ENCODE peak calls at places on chromosomes 7 and 10, in ten cellular contexts. K is AG04450, M is lower lobe of right lung, L is mesenchymal stem cell, E is GM23338, W is stomach, G is SJSA1, Q is PC-9, F is right cardiac atrium, R is ovary. X is an unnamed sample.

GRCh38 chr7:37921340-37921805 is 933 bp downstream of the EPDR1 start:
- DNase-seq in K (no peak), L (peak), M (peak), W (no peak), R (peak), E (peak), G (no peak), Q (no peak), F (peak), X (no peak)

GRCh38 chr7:130959743-130960207 is 225.8 kb upstream of the KLF14 start:
- DNase-seq in G (peak), K (no peak), W (no peak), Q (no peak), L (peak), M (no peak), F (no peak), R (no peak), E (peak), X (peak)

GRCh38 chr7:138125598-138126111 is 49.4 kb downstream of the AKR1D1 start:
- DNase-seq in M (no peak), L (peak), G (peak), R (no peak), K (no peak), W (no peak), F (no peak), E (no peak), Q (peak), X (peak)

GRCh38 chr7:148650232-148650858 is 48.4 kb upstream of the CUL1 start:
- DNase-seq in K (peak), G (peak), R (no peak), L (peak), M (no peak), Q (peak), W (no peak), E (no peak), F (no peak), X (peak)

GRCh38 chr10:48466611-48467240 is 138.1 kb downstream of the ARHGAP22 start:
- DNase-seq in W (peak), K (no peak), R (no peak), Q (no peak), L (no peak), M (no peak), F (no peak), E (peak), G (no peak), X (peak)

GRCh38 chr10:22978287-22978686 is 50.4 kb downstream of the ARMC3 start:
- DNase-seq in Q (no peak), K (no peak), R (no peak), F (no peak), L (peak), M (no peak), G (no peak), W (no peak), E (no peak), X (no peak)

GRCh38 chr10:75029874-75030273 is 81.6 kb upstream of the SAMD8 start:
- DNase-seq in E (no peak), Q (no peak), R (peak), M (no peak), F (peak), G (no peak), L (peak), K (peak), W (no peak), X (no peak)

GRCh38 chr10:28432210-28432676 is 100.7 kb upstream of the WAC start:
- DNase-seq in L (peak), Q (peak), W (peak), E (peak), R (peak), M (peak), K (peak), F (peak), G (peak), X (peak)

GRCh38 chr10:119538632-119539358 is 3.7 kb downstream of the RGS10 start:
- DNase-seq in M (no peak), W (no peak), R (no peak), G (no peak), Q (no peak), K (no peak), E (no peak), L (no peak), F (no peak), X (no peak)

GRCh38 chr7:90629306-90629918 is 33.3 kb downstream of the CDK14 start:
- DNase-seq in L (peak), M (no peak), G (peak), W (no peak), Q (no peak), F (no peak), E (peak), R (no peak), K (peak), X (peak)

GRCh38 chr7:85079434-85079833 is 107.4 kb downstream of the SEMA3D start:
- DNase-seq in K (no peak), E (no peak), F (no peak), L (no peak), Q (no peak), M (no peak), G (no peak), W (no peak), R (no peak), X (no peak)

GRCh38 chr10:42850931-42851330 is 68.3 kb downstream of the BMS1 start:
- DNase-seq in W (no peak), E (no peak), G (no peak), M (no peak), Q (peak), L (no peak), K (no peak), R (no peak), F (no peak), X (peak)

GRCh38 chr10:130560573-130560972 is 424.4 kb downstream of the GLRX3 start:
- DNase-seq in G (no peak), W (no peak), R (no peak), L (no peak), K (no peak), E (no peak), M (no peak), F (no peak), Q (no peak), X (no peak)
- H3K27ac ChIP-seq in G (no peak), W (no peak), R (no peak), L (no peak), K (no peak), E (no peak), M (no peak), F (no peak), Q (no peak), X (no peak)

DNA sequence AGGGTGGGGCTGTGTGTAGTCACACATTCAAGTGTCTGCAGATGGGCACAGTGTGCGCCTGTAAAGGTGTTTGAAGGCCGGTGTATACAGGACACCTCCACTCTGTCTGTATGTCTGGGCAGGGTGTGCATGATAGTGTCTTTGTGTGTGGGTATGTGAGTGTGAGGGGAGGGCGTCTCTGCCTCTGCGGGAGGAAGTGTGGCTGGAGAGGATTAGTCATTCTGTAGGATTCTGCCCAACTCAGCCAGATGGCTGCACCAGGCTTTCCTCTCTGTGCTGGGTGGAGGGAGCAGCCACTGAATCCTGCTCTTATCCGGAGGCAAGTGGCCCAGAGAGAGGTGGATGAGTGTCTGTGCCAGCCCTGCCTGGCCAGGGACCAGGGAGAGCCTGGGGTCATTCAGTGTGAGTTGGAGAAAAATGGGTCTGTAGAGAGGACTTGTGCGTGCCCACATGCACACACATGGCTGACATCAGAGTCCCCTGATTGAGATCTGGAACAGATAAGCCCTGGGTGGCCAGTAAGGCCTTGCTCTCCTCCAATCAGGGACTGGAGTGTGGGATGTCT is 1.7 kb downstream of the SFXN3 start:
- DNase-seq in G (peak), M (no peak), W (peak), E (no peak), F (peak), L (peak), K (peak), Q (peak), R (peak), X (peak)
- H3K27ac ChIP-seq in G (peak), M (peak), W (peak), E (no peak), F (peak), L (peak), K (peak), Q (peak), R (peak), X (peak)

DNA sequence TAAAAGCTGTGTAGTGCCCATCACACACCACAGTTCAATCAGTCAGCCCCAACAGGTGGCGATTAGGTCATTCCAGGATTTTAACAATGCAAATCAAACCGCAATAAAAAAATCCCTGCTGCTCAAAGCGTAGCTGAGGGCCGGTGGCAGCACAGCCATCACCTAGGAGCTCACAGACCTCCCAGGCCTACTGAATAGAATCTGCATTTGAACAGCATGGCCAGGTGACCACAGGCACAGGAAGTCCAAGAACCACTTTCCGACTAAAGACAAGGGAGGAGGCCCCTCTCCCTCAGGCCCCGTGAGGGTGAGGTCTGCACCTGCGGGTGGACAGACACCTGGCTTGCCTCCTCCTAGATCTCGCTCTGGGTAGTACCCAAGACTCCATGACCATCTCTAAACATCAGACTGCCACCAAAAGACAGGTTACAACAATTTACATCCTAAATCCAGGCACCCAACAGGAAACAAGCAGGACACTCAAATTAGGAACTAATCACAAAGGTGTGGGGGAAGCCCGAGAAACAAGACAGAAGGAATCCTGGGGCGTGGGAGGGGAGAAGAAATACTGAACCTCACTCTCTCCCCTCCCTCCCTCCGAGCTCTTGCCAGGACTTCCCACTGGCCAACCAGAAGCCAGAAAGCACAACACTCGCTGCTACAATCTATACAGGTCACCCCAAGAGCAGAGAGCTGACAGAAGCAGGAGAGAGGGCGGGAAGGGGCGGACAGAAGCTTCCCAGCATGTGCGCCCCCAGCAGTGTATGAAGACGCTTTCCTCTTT is 19.2 kb downstream of the GNA12 start:
- DNase-seq in L (no peak), Q (no peak), E (peak), G (no peak), W (no peak), F (no peak), M (no peak), K (no peak), R (no peak), X (no peak)
- H3K27ac ChIP-seq in L (no peak), Q (no peak), E (peak), G (peak), W (peak), F (peak), M (peak), K (peak), R (peak), X (peak)

DNA sequence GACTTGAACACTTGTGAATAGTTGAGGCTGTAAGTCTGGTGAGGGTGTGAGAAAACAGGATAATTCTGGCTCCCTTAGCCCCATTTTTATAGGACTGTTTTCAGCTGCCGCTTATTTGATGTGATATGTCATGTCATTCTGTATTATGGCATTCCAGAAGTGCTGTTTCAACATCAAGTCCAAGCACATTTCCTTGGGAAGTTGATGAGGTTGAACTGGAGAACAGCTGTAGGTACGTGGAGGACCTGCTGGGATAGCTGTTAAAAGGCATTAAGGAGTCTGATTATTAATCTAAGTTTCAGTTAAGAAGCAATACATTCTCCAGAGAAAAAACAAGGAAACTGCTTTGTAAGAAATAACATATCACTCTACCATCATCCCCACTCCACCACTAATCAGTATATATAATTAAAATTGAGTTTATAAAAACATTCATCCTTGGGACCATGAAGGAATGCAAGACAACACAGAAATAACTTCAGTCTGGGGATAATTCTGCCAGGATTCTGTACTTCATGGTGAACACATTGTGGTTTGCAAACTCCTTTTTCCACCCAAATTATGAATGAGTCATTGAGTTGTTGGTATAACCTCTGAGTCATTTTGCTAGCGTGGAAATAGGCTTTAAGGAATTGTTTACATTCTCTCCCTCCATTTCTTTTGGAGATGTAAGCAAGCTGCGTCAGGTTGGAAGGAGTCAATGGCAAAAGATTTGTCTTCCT is 39.9 kb upstream of the TMEM229A start:
- DNase-seq in G (peak), R (no peak), L (peak), W (no peak), K (peak), M (no peak), F (no peak), Q (peak), E (no peak), X (peak)
- H3K27ac ChIP-seq in G (no peak), R (no peak), L (peak), W (no peak), K (no peak), M (no peak), F (no peak), Q (no peak), E (no peak), X (no peak)

GRCh38 chr7:128408709-128409434 is 910 bp downstream of the IMPDH1 start:
- DNase-seq in Q (no peak), G (no peak), W (no peak), M (no peak), R (peak), F (no peak), L (peak), K (no peak), E (peak), X (peak)
- H3K27ac ChIP-seq in Q (no peak), G (no peak), W (peak), M (peak), R (peak), F (peak), L (no peak), K (peak), E (no peak), X (peak)

GRCh38 chr10:62084434-62084833 is 182.9 kb downstream of the ARID5B start:
- DNase-seq in F (no peak), R (no peak), M (no peak), L (no peak), E (no peak), G (no peak), K (no peak), Q (peak), W (no peak), X (no peak)
- H3K27ac ChIP-seq in F (peak), R (peak), M (peak), L (peak), E (no peak), G (no peak), K (peak), Q (no peak), W (no peak), X (no peak)

DNA sequence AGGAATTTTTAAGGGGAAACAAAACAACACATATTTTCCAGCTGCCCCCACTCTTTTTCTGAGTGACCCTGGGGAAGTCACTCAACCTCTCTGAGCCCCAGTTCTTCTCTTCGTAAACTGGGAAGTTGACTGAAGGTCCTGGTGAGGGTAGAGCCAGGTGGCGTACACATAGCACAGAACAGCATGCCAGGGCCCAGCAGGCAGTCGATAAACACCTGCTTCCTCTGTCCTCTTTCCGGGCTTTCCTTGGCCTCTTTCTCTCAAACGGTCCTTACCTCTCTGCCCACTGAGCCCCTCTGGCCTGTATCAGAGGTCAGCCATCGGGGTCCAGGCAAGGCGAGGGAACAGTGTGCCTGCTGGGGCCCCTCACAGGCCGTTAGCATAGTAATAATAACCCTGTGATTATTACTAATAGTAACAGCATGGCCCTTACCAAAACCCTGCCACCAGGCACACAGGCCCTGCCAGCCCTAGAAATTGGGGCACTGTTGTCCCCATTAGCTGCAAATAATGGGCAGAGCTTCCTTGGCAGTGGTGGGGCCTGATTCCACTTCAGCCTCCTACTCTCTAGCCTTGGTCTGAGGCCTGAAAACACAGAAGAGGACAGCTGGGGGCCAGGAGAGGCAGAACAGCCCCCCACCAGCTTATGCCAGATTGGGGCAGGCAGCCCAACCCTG is 37.3 kb upstream of the SLC29A3 start:
- DNase-seq in G (no peak), Q (no peak), L (no peak), R (no peak), M (no peak), W (no peak), F (no peak), E (no peak), K (no peak), X (no peak)
- H3K27ac ChIP-seq in G (no peak), Q (no peak), L (no peak), R (no peak), M (no peak), W (no peak), F (no peak), E (no peak), K (peak), X (peak)

GRCh38 chr7:140674899-140675701 is 2.4 kb downstream of the ADCK2 start:
- DNase-seq in G (peak), Q (peak), F (no peak), M (no peak), L (peak), E (peak), W (no peak), R (peak), K (no peak), X (no peak)

GRCh38 chr7:140674356-140674800 is 1.6 kb downstream of the ADCK2 start:
- DNase-seq in F (no peak), G (no peak), M (peak), Q (peak), L (no peak), K (no peak), E (no peak), R (no peak), W (peak), X (no peak)

GRCh38 chr7:140676303-140676702 is 3.6 kb downstream of the ADCK2 start:
- DNase-seq in Q (peak), L (no peak), M (no peak), E (no peak), R (no peak), F (no peak), G (no peak), W (no peak), K (no peak), X (no peak)

GRCh38 chr7:140677496-140677895 is 4.8 kb downstream of the ADCK2 start:
- DNase-seq in Q (peak), G (no peak), K (no peak), E (no peak), W (no peak), F (no peak), R (no peak), M (no peak), L (no peak), X (no peak)

GRCh38 chr7:140675726-140676125 is 3.0 kb downstream of the ADCK2 start:
- DNase-seq in E (no peak), L (no peak), M (no peak), F (no peak), G (no peak), R (no peak), W (no peak), K (no peak), Q (peak), X (no peak)
- H3K27ac ChIP-seq in E (no peak), L (no peak), M (no peak), F (no peak), G (no peak), R (no peak), W (no peak), K (no peak), Q (no peak), X (no peak)

DNA sequence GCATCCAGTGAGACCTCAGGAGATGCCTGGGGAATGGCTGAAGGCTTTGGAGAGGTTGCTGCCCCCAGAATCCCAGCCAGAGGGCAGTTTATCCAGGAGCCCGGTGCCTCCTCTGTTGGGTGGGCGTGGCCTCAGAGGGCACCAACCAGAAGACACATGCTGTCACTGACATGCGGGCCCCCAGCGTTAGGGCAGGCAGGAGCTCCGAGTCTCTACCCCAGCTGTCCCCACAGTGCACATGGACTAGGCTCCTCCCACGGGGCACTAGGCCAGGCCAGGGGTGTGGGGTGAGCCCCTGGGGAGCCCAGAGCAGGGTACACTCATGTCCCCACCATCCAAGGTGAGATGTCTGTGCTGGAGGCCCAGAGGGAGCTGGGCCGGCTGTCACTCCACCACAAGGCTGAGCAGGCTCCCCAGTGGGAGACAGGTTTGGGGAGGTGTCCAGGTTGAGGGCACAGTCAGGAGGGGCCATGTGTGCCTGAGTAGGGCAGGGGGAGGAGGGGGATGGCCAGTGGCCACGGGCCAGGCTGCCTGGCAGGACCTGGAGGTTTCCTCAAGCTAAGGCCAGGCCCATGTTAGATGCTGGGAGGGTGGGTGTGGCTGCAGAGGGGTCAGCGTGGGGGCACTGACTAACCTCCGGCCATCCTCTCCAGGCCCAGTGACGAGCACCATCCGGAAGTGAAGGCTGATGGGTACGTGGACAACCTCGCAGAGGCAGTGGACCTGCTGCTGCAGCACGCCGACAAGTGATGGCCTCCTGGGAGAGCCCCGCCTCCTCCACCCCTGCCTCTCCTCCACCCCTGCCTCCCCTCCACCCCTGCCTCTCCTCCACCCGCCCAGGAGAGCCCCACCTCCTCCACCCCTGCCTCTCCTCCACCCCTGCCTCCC is 131.3 kb downstream of the FAM53B start:
- DNase-seq in F (no peak), Q (peak), L (peak), W (no peak), K (no peak), E (peak), M (no peak), G (no peak), R (peak), X (no peak)
- H3K27ac ChIP-seq in F (no peak), Q (peak), L (no peak), W (no peak), K (no peak), E (no peak), M (no peak), G (no peak), R (peak), X (peak)

GRCh38 chr7:24827027-24827426 is 69.8 kb upstream of the GSDME start:
- DNase-seq in L (no peak), R (no peak), M (no peak), Q (no peak), E (no peak), G (no peak), F (no peak), W (no peak), K (no peak), X (no peak)
- H3K27ac ChIP-seq in L (no peak), R (no peak), M (no peak), Q (peak), E (no peak), G (peak), F (no peak), W (no peak), K (no peak), X (peak)

X was measured in RWPE1.